ENCODE peak calls at places on chromosomes 16 and 17, in four cellular contexts. T is CD8-positive, alpha-beta T cell; A is WTC11; Y is Caco-2. G is an unnamed sample.

GRCh38 chr17:56737741-56738161 is 96.0 kb downstream of the C17orf67 start:
- DNase-seq in T (no peak), A (no peak), Y (no peak), G (no peak)

GRCh38 chr17:6587310-6587709 is 31.0 kb upstream of the PITPNM3 start:
- DNase-seq in T (no peak), A (no peak), Y (no peak), G (no peak)

GRCh38 chr17:571224-571623 is 143.4 kb downstream of the VPS53 start:
- DNase-seq in T (no peak), A (no peak), Y (no peak), G (no peak)

GRCh38 chr16:56910654-56911539 is 21.0 kb upstream of the HERPUD1 start:
- DNase-seq in T (no peak), A (no peak), Y (no peak), G (no peak)

GRCh38 chr16:30375830-30376229 is 1.2 kb downstream of the MYL11 start:
- DNase-seq in T (no peak), A (no peak), Y (no peak), G (no peak)

GRCh38 chr17:17214646-17215436 is 8.7 kb upstream of the PLD6 start:
- DNase-seq in T (no peak), A (no peak), Y (no peak), G (no peak)

GRCh38 chr16:80147021-80147680 is 393.6 kb upstream of the DYNLRB2 start:
- DNase-seq in T (no peak), A (no peak), Y (no peak), G (no peak)

GRCh38 chr16:707062-707538 is 1.5 kb upstream of the FBXL16 start:
- DNase-seq in T (no peak), A (no peak), Y (no peak), G (no peak)

DNA sequence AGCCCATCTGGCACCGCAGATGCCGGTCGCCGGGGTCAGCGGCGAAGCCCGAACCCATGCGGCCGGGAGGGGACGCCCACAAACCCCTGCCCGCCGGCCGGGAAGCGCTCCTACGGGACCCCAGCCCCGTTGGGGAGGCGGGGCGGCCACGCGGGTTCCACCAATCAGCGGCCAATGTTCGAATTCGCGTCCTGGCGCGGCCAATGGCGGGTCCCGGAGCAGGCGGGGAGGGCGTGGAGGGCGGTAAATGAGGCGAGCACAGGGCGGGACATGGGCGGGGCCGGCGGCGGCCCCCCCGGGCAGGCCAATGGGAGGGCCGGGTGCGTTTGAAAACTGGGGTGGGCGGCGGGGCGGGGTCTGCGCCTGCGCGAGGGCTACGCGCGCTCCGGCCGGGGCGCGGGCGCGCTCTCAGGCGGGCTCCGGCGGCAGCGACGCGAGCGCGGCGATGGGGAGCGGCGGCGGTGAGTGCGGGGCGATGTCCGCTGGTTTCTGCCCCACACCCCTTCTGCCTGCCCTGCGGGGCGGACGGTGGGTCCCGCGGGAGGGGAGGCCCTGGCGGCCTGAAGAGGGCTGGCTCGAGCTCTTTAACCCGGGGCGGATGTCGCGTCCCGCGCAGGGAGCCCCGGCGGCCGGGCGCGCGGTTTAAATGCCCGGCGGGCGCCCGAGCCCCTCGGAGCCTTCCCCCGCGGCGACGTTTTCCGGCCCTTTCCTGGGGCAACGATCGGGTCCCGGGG is at the start of gene CCNF:
- DNase-seq in T (peak; percentile 98), A (peak; percentile 99), Y (peak; percentile 98), G (peak; percentile 96)
- TF ChIP-seq CTCF in T (no peak), A (no peak), Y (no peak), G (no peak)

GRCh38 chr16:50246299-50247122 is 19.8 kb upstream of the ADCY7 start:
- DNase-seq in T (no peak), A (peak; percentile 51), Y (peak; percentile 59), G (no peak)

GRCh38 chr16:50244504-50245416 is 21.6 kb upstream of the ADCY7 start:
- DNase-seq in T (no peak), A (peak; percentile 63), Y (no peak), G (no peak)

GRCh38 chr16:50247123-50247905 is 19.0 kb upstream of the ADCY7 start:
- DNase-seq in T (no peak), A (no peak), Y (no peak), G (no peak)

GRCh38 chr16:50244140-50244503 is 22.2 kb upstream of the ADCY7 start:
- DNase-seq in T (no peak), A (no peak), Y (no peak), G (no peak)

DNA sequence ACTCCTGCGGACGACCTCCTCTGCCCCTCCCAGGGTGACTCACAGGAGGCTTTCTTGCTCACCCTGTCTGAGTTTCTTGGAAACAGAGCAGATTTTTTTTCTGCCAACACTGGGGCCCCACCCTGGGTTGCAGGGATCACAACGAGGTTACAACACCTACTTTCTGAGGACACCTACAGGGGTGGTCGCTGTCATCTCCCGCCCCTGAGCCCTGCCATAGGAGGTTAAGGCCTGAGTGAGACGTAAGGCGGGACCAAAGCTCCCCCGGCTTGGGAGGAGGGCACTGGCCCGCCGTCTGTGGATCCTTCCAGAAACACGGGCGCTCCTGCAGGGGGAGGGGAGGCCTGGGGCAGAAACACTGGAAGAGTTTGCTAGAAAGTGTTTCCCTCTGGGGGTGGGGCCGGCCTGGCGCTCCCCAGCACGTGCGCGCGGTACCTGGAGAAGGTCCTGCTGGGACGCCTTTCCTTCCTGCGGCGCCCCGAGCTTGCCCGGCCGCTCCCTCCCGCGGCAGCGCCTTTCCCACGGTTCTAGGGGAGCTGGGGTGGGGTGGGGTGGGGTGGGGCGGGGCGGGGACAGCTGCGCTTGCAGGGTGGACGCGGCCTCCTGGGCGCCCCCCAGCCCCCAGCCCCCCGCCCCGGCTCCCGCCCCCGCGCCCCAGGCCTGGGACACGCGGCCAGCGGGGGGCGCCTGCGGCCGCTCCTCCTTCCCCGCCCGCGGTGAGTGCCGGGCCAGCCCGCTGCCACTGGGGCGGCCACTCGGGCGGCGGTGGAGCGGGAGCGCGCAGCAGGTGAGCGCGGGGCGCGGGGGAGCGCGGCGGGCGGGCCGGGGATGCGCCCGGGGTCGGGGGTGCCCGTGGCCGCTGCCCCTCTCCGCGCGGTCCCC is 20.7 kb upstream of the ADCY7 start:
- DNase-seq in T (peak; percentile 56), A (no peak), Y (peak; percentile 90), G (peak; percentile 60)
- TF ChIP-seq CTCF in T (no peak), A (no peak), Y (no peak), G (no peak)

GRCh38 chr16:85631230-85631629 is 18.1 kb downstream of the GSE1 start:
- DNase-seq in T (no peak), A (no peak), Y (no peak), G (no peak)

GRCh38 chr16:85633888-85634287 is 20.8 kb downstream of the GSE1 start:
- DNase-seq in T (no peak), A (no peak), Y (no peak), G (no peak)

GRCh38 chr16:85633438-85633743 is 20.3 kb downstream of the GSE1 start:
- DNase-seq in T (no peak), A (no peak), Y (no peak), G (no peak)

GRCh38 chr16:85632709-85633437 is 19.8 kb downstream of the GSE1 start:
- DNase-seq in T (no peak), A (no peak), Y (no peak), G (no peak)

DNA sequence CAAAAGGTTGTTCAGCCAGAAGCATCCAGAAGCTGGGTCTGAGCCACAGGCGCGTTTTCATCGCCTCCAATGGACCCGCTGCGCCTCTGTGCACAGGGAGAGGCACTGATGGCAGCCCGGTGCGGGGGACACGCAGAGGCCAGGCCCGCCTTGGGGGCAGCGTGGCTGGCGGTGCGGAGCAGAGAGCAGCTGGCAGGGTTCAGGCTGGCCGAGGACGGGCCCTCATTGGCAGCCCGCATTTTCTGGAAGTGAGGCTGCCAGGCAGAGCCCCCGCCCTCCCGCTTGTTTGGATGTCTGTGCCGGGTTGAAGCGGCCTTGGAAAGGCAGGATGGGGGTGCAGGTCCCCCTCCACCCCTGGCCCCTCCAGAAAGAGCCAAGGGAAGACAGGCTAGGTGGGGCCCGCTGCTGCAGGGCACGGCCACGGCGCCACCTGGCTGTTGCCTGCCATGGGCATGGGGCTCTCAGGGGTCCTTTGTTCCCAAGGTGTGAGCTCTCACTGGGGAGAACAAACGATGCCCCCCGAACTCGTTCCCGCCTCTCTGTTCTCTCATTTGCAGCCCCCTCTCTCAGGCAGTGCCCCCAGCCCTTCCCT is 18.8 kb downstream of the GSE1 start:
- DNase-seq in T (no peak), A (no peak), Y (no peak), G (no peak)
- TF ChIP-seq CTCF in T (no peak), A (no peak), Y (peak; percentile 27), G (no peak)

GRCh38 chr16:47016700-47017133 is 43.2 kb upstream of the DNAJA2 start:
- DNase-seq in T (no peak), A (no peak), Y (no peak), G (no peak)

GRCh38 chr16:47013910-47014309 is 40.4 kb upstream of the DNAJA2 start:
- DNase-seq in T (no peak), A (no peak), Y (no peak), G (no peak)

GRCh38 chr16:47018223-47018891 is 44.9 kb upstream of the DNAJA2 start:
- DNase-seq in T (peak; percentile 18), A (peak; percentile 56), Y (peak; percentile 72), G (peak; percentile 51)

GRCh38 chr16:47017636-47018035 is 44.2 kb upstream of the DNAJA2 start:
- DNase-seq in T (no peak), A (no peak), Y (no peak), G (no peak)

GRCh38 chr16:47019563-47019962 is 46.1 kb upstream of the DNAJA2 start:
- DNase-seq in T (no peak), A (no peak), Y (no peak), G (no peak)
- TF ChIP-seq CTCF in T (no peak), A (no peak), Y (no peak), G (no peak)

DNA sequence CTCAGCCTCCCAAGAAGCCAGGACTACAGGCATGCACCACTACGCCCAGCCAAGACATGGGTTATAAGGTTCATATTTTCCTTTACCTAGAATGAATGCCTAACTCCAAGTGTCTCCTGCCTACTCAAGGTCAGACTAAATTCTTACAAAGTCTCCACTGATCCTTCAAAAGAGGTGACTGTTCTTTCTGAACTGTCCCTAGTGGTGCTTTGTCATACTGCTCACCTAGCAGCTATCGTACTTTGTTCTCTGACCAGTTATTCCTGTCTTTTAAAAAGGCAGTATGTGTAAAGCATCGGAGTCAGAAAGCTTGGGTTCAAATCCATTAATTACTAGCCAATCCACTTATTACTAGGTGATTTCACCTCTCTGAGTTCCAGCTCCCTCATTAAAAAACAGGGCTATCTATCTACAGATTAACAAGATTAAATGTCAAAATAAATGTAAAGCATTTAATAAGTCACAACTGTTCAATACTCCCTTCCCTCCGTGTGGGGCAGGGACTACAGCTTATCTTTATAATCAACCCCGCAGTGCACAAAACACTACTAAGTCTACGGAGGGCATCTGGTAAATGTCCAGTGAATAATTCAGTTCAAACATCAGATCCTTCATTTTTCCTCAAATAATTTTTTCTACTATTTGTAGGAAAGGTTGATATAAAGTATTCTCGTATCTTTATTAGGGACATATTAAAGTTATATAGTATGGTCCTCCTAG is 20.0 kb upstream of the ITGA2B start:
- DNase-seq in T (no peak), A (no peak), Y (no peak), G (no peak)
- TF ChIP-seq CTCF in T (no peak), A (no peak), Y (peak; percentile 22), G (no peak)

DNA sequence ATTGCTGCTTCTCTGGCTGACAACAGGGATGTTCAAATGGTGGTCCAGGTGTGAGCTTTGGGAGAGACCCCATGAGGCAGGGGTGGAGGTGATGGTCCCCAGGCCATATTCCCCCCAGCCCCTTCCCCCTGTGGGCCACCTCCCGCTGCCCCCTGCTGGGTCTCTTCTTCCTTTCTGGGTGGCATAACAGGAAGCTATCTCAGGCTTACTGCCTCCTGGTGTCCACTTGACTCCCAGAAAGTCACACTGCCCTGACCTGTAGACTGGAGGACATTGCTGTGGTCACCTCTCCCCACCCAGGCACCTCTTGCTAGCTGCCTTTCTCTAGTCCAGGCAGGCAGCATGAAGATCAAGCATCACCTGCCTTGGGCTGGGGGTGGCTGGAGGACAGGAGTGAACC is 46.4 kb upstream of the PLCG2 start:
- DNase-seq in T (no peak), A (no peak), Y (no peak), G (no peak)
- TF ChIP-seq CTCF in T (no peak), A (no peak), Y (no peak), G (no peak)

GRCh38 chr17:43873091-43873490 is 26.1 kb downstream of the CD300LG start:
- DNase-seq in T (no peak), A (no peak), Y (no peak), G (no peak)
- TF ChIP-seq CTCF in T (no peak), A (no peak), Y (no peak), G (no peak)

GRCh38 chr17:50523208-50523607 is 9.3 kb upstream of the EPN3 start:
- DNase-seq in T (no peak), A (no peak), Y (peak; percentile 88), G (no peak)
- TF ChIP-seq CTCF in T (no peak), A (no peak), Y (peak; percentile 60), G (no peak)

G was measured in mesothelial cell of epicardium.